ENCODE peak calls at places on chromosomes 13 and 19, in five cellular contexts. I is HepG2, K is H1, M is HCT116, F is IMR-90. J is an unnamed sample.

GRCh38 chr13:21980049-21980448 is 309.2 kb downstream of the FGF9 start:
- DNase-seq in K (no peak), M (no peak), F (no peak), I (no peak), J (no peak)

GRCh38 chr13:87128006-87128405 is 543.2 kb upstream of the SLITRK5 start:
- DNase-seq in M (no peak), F (peak; percentile 24), K (peak; percentile 43), I (no peak), J (no peak)

GRCh38 chr19:2253106-2254051 is 2.8 kb downstream of the JSRP1 start:
- DNase-seq in K (no peak), F (no peak), M (no peak), I (peak; percentile 45), J (no peak)

GRCh38 chr19:402786-403185 is 6.2 kb downstream of the C2CD4C start:
- DNase-seq in F (no peak), K (no peak), M (no peak), I (no peak), J (no peak)

GRCh38 chr13:99467764-99468163 is 33.5 kb upstream of the TM9SF2 start:
- DNase-seq in F (peak; percentile 77), K (no peak), I (no peak), M (no peak), J (peak; percentile 79)

GRCh38 chr13:35716186-35716585 is 239.7 kb upstream of the MAB21L1 start:
- DNase-seq in K (no peak), M (no peak), I (no peak), F (peak; percentile 26), J (no peak)

GRCh38 chr19:4676955-4677731 is 7.0 kb upstream of the MYDGF start:
- DNase-seq in I (peak; percentile 69), M (peak; percentile 83), F (peak; percentile 35), K (peak; percentile 75), J (no peak)

GRCh38 chr19:5707576-5708575 is 12.1 kb downstream of the LONP1 start:
- DNase-seq in I (no peak), K (no peak), M (no peak), F (no peak), J (no peak)

GRCh38 chr19:46299004-46299509 is 2.2 kb downstream of the HIF3A start:
- DNase-seq in I (peak; percentile 54), K (no peak), M (peak; percentile 45), F (peak; percentile 50), J (peak; percentile 71)

GRCh38 chr19:11378319-11379189 is 4.1 kb downstream of the SWSAP1 start:
- DNase-seq in F (peak; percentile 89), I (peak; percentile 48), K (no peak), M (no peak), J (peak; percentile 80)

GRCh38 chr13:108609353-108609752 is 20.1 kb upstream of the MYO16 start:
- DNase-seq in M (peak; percentile 37), F (peak; percentile 49), K (no peak), I (no peak), J (peak; percentile 4)

GRCh38 chr19:17489392-17490030 is 19.2 kb downstream of the SLC27A1 start:
- DNase-seq in F (no peak), M (no peak), I (no peak), K (no peak), J (no peak)

GRCh38 chr19:17359905-17360800 is 17.0 kb downstream of the PLVAP start:
- DNase-seq in F (no peak), I (no peak), K (no peak), M (no peak), J (no peak)

GRCh38 chr19:40717880-40718773 is 1.2 kb downstream of the ITPKC start:
- DNase-seq in F (peak; percentile 15), M (no peak), K (no peak), I (peak; percentile 18), J (peak; percentile 52)

GRCh38 chr13:24214528-24214927 is 54.0 kb downstream of the SPATA13 start:
- DNase-seq in I (no peak), M (no peak), F (no peak), K (no peak), J (no peak)

GRCh38 chr13:79810671-79811070 is 329.7 kb downstream of the NDFIP2 start:
- DNase-seq in M (no peak), I (no peak), K (no peak), F (peak; percentile 58), J (peak; percentile 22)

GRCh38 chr19:6026390-6026897 is 48.5 kb upstream of the RANBP3 start:
- DNase-seq in K (no peak), F (no peak), I (no peak), M (no peak), J (no peak)

GRCh38 chr13:73399347-73400216 is 340.8 kb downstream of the KLF5 start:
- DNase-seq in F (no peak), I (peak; percentile 1), K (no peak), M (no peak), J (peak; percentile 47)
- H2AFZ ChIP-seq in F (no peak overlapping the region), I (no peak overlapping the region), K (peak overlapping the region; percentile 8), M (no peak overlapping the region), J (peak overlapping the region; percentile 68)

GRCh38 chr13:114047358-114047881 is 73.5 kb upstream of the C13orf46 start:
- DNase-seq in I (no peak), M (no peak), K (no peak), F (peak; percentile 43), J (no peak)
- H3K9ac ChIP-seq in I (no peak overlapping the region), M (no peak overlapping the region), K (no peak overlapping the region), F (no peak overlapping the region), J (no peak overlapping the region)

GRCh38 chr13:106919638-106920037 is 351.7 kb upstream of the ARGLU1 start:
- DNase-seq in I (no peak), F (no peak), K (no peak), M (no peak), J (no peak)

GRCh38 chr13:106917024-106917491 is 349.1 kb upstream of the ARGLU1 start:
- DNase-seq in I (no peak), K (no peak), F (no peak), M (no peak), J (no peak)

GRCh38 chr13:106916329-106916728 is 348.4 kb upstream of the ARGLU1 start:
- DNase-seq in F (no peak), M (no peak), K (no peak), I (no peak), J (no peak)

GRCh38 chr13:106919093-106919492 is 351.2 kb upstream of the ARGLU1 start:
- DNase-seq in F (no peak), I (no peak), M (no peak), K (no peak), J (no peak)

DNA sequence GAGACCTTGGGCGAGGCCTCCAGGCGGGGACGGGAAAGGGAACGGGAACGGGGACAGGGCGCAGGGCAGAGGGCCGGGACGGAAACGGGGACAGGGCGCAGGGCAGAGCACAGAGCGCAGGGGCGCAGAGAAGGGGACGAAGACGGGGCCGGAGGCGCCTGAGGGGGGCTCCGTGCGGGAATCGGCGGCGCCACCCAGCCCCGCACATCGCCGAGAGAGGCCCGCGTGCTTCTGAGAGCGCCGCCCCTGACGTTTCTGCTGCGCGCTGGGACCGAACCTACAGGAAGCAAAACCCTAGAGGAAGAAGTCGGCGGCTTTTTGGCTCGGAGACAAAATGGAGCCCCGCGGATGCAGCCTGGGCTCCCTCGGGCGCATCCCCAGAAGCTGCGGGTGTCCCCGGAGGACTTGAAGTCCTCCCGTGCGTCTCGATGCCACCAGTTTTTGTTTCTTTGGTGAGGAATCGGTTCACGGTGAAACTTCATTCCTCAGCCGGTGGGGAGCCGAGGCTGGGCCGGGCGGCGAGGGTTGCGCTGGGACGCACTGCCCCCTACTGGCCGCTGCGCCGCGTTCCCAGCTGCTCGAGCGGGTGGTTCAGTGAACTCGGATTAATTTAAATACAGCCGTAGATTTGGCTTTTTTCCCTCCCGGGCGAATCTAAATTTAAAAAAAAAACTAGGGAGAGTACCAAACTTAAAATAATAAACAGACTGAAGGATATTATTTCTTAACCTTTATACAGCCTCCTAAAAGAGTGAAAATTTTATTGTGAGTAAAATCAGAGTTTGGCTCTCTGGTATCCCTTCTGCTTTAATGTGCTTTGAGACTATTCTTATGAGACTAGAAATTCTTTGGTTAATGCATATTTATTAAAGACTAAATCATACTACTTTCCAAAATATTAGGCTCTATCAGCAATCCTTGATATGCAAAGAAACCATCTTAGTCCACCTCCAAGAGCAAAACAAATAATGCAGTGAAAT is 350.0 kb upstream of the ARGLU1 start:
- DNase-seq in K (peak; percentile 34), F (peak; percentile 61), I (no peak), M (peak; percentile 22), J (peak; percentile 59)
- H2AFZ ChIP-seq in K (no peak overlapping the region), F (peak overlapping the region; percentile 96), I (peak overlapping the region; percentile 81), M (peak overlapping the region; percentile 79), J (peak overlapping the region; percentile 98)

GRCh38 chr19:31263317-31263716 is 85.9 kb downstream of the TSHZ3 start:
- DNase-seq in K (no peak), I (no peak), F (no peak), M (no peak), J (no peak)

GRCh38 chr19:31262673-31263308 is 86.4 kb downstream of the TSHZ3 start:
- DNase-seq in M (no peak), I (no peak), K (no peak), F (peak; percentile 34), J (no peak)

GRCh38 chr19:31266196-31266595 is 83.0 kb downstream of the TSHZ3 start:
- DNase-seq in K (no peak), M (no peak), F (no peak), I (no peak), J (no peak)

GRCh38 chr19:31266731-31267130 is 82.5 kb downstream of the TSHZ3 start:
- DNase-seq in K (no peak), M (no peak), I (no peak), F (no peak), J (no peak)

GRCh38 chr19:31264379-31264778 is 84.9 kb downstream of the TSHZ3 start:
- DNase-seq in F (no peak), K (no peak), I (no peak), M (no peak), J (no peak)
- H3K9ac ChIP-seq in F (no peak overlapping the region), K (no peak overlapping the region), I (no peak overlapping the region), M (no peak overlapping the region), J (no peak overlapping the region)

DNA sequence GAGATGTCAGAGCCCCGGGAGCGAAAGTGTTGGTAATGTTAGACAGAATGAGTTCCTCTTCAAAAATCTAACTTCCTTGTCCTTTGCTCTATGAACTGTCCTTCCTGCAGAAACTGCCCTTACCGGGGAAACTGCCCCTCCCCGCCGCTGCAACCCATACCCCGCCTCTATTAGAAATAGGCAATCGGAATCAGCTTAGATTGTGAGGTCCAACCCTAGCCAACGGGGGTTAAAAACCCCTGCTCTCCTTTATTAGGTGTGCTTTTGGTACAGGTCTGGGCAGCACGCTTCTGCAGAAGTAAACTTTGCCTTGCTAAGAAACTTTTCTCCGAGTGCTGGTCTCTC is 11.5 kb upstream of the CAPNS1 start:
- DNase-seq in I (peak; percentile 52), F (no peak), K (no peak), M (no peak), J (no peak)
- H2AFZ ChIP-seq in I (peak overlapping the region; percentile 36), F (peak overlapping the region; percentile 92), K (peak overlapping the region; percentile 12), M (no peak overlapping the region), J (peak overlapping the region; percentile 84)

DNA sequence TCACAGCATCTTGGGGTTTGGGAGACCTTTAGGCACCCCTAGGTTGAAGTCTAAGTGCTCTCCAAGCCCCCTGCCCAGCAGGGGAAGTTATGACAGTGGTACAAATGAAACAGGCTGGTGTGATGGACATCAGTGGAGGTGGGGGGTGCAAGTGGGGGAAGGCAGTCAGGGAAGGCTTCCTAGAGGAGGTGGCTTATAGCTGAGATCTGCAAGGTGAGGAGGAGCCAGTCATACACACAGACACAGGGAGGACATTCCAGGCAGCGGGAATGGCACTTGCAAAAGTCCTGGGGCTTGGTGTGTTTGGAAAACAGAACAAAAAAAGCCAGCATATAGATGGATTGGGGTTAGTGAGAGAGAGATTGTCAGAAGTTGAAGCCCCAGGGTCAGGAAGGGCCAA is 11.6 kb downstream of the HSH2D start:
- DNase-seq in K (no peak), F (no peak), I (no peak), M (no peak), J (no peak)
- H3K9ac ChIP-seq in K (no peak overlapping the region), F (no peak overlapping the region), I (no peak overlapping the region), M (no peak overlapping the region), J (no peak overlapping the region)